ENCODE peak calls at places on chromosomes 3 and 15, in four cellular contexts. P is mesendoderm, U is body of pancreas, V is uterus. Z is an unnamed sample.

GRCh38 chr3:114839476-114839875 is 307.6 kb downstream of the ZBTB20 start:
- DNase-seq in U (no peak), V (no peak), P (peak; percentile 20), Z (no peak)

GRCh38 chr3:54859204-54859603 is 68.7 kb downstream of the LRTM1 start:
- DNase-seq in P (no peak), V (no peak), U (no peak), Z (peak; percentile 66)

GRCh38 chr3:185847506-185847905 is 22.7 kb upstream of the IGF2BP2 start:
- DNase-seq in U (no peak), P (no peak), V (no peak), Z (no peak)

GRCh38 chr3:149393355-149394165 is 16.1 kb upstream of the TM4SF1 start:
- DNase-seq in V (peak; percentile 50), U (peak; percentile 90), P (peak; percentile 79), Z (peak; percentile 86)

GRCh38 chr3:182959474-182960350 is 20.6 kb downstream of the DCUN1D1 start:
- DNase-seq in V (no peak), P (no peak), U (no peak), Z (no peak)

GRCh38 chr3:111690242-111690641 is 95.1 kb upstream of the ZBED2 start:
- DNase-seq in P (no peak), V (no peak), U (no peak), Z (peak; percentile 36)

GRCh38 chr3:127260416-127260815 is 27.4 kb downstream of the PRR20G start:
- DNase-seq in U (no peak), V (no peak), P (no peak), Z (no peak)

GRCh38 chr3:172808969-172809546 is 58.5 kb downstream of the ECT2 start:
- DNase-seq in U (no peak), P (peak; percentile 33), V (no peak), Z (peak; percentile 56)

GRCh38 chr15:75749820-75750219 is 37.2 kb upstream of the CSPG4 start:
- DNase-seq in V (peak; percentile 7), U (no peak), P (no peak), Z (no peak)

GRCh38 chr3:25897019-25897418 is 107.1 kb downstream of the OXSM start:
- DNase-seq in P (peak; percentile 79), V (no peak), U (no peak), Z (peak; percentile 19)

GRCh38 chr3:150495563-150496168 is 50.6 kb downstream of the SERP1 start:
- DNase-seq in V (no peak), U (no peak), P (peak; percentile 44), Z (peak; percentile 54)

GRCh38 chr3:123800352-123800682 is 83.8 kb downstream of the MYLK start:
- DNase-seq in V (no peak), P (no peak), U (no peak), Z (no peak)

GRCh38 chr15:61780278-61780677 is 280.0 kb downstream of the VPS13C start:
- DNase-seq in P (no peak), V (no peak), U (no peak), Z (no peak)

GRCh38 chr15:43244092-43244491 is 22.6 kb downstream of the TGM5 start:
- DNase-seq in P (no peak), V (no peak), U (no peak), Z (peak; percentile 40)

GRCh38 chr3:1138036-1138435 is 45.2 kb downstream of the CNTN6 start:
- DNase-seq in U (no peak), V (no peak), P (no peak), Z (no peak)

GRCh38 chr15:87707581-87708130 is 548.9 kb downstream of the NTRK3 start:
- DNase-seq in V (no peak), P (peak; percentile 18), U (no peak), Z (no peak)

GRCh38 chr3:143252931-143253330 is 133.4 kb downstream of the CHST2 start:
- DNase-seq in U (no peak), V (no peak), P (no peak), Z (peak; percentile 18)

DNA sequence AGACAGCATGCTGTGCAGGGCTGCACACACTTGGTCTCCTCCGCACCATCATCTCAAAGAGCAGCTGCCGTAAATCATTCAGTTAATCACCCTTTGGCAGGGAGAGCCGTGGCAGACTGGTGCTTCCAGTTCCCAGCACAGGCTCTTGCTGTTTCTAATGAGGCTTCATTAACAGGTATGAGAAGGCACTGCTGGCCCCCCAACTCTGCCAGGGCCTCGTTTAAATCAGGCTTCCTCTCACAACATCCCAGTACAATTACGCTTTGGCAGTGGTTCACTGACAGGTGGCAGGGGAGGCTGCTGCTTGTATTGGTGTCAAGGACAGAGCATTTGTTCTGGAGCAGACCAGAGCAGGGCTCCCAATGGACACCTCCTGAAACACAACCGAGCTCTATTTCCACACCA is 77.1 kb downstream of the BFSP2 start:
- DNase-seq in V (no peak), P (no peak), U (no peak), Z (no peak)
- H3K4me3 ChIP-seq in V (no peak overlapping the region), P (no peak overlapping the region), U (no peak overlapping the region), Z (no peak overlapping the region)

GRCh38 chr3:194140520-194141414 is 4.8 kb downstream of the HES1 start:
- DNase-seq in U (peak; percentile 71), P (peak; percentile 91), V (peak; percentile 73), Z (peak; percentile 54)

GRCh38 chr3:194139085-194139976 is 3.4 kb downstream of the HES1 start:
- DNase-seq in P (peak; percentile 87), U (peak; percentile 27), V (peak; percentile 81), Z (peak; percentile 94)

GRCh38 chr3:194142156-194142910 is 6.4 kb downstream of the HES1 start:
- DNase-seq in P (peak; percentile 36), V (peak; percentile 70), U (peak; percentile 45), Z (peak; percentile 62)

GRCh38 chr3:194139977-194140351 is 4.0 kb downstream of the HES1 start:
- DNase-seq in V (no peak), U (no peak), P (peak; percentile 40), Z (no peak)

DNA sequence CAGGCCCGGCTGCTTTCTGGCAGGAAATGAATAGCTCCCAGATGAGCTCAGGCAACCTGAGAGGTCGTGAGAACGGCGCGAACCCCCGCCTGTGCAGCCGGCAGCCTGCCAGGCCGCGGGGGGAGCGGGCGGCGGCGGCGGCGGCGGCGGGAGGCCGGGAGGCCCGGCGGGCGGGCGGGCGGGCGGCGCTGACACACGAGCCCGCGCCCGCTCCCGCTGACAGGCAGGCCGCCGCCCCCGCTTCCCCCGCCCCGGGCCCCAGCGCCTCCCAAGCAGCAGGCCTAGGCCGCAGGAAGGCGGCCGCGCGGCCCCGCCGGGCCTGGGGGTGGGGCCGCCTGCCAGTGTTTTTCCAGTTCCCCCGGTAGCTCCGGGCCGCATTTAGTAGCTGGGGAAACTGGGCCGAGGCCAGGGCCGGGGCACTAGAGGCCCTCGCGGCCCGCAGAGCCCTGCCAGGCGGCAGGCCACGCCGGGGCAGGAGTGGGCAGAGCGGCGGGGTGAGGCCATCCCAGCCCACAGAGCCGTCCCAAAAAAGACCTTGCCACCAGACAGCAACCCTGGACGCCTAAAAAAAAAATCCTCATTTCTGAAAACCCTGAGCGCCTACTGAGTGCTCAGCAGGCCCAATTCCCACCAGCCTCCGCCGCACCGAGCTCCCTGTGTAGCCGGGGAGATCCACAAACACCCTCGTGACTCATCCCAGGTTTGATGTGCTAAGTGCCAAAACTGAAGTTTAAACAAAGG is 5.6 kb downstream of the HES1 start:
- DNase-seq in V (peak; percentile 92), U (peak; percentile 97), P (peak; percentile 98), Z (peak; percentile 97)
- H3K4me3 ChIP-seq in V (peak overlapping the region; percentile 40), U (no peak overlapping the region), P (no peak overlapping the region), Z (peak overlapping the region; percentile 3)

DNA sequence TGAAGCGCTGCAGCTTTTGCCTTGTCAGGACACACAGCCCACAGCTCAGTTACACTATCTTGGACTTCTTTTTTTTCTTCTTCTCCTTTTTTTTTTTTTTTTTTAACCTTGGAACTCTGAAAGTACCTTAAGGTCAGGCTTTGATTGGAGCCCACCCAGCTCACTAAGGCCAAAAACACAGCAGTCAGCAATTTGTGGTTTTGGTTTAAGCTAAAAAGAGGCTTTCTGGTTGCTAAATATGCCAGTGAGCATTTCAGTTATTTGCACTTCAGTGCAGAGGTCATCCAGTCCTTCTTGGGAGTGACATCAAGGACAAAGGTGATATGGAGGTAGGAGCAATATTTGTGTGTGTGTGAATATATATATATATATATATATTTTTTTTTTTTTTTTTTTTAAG is 1.7 kb downstream of the SLC25A20 start:
- DNase-seq in U (no peak), V (no peak), P (no peak), Z (no peak)
- H3K4me3 ChIP-seq in U (no peak overlapping the region), V (no peak overlapping the region), P (no peak overlapping the region), Z (no peak overlapping the region)

GRCh38 chr15:90934949-90935751 is at the start of gene UNC45A:
- DNase-seq in V (peak; percentile 91), P (peak; percentile 95), U (peak; percentile 97), Z (peak; percentile 96)
- H3K4me3 ChIP-seq in V (peak within 1 kb of the TSS; percentile 60), P (peak within 1 kb of the TSS; percentile 70), U (peak within 1 kb of the TSS; percentile 55), Z (peak within 1 kb of the TSS; percentile 87)

DNA sequence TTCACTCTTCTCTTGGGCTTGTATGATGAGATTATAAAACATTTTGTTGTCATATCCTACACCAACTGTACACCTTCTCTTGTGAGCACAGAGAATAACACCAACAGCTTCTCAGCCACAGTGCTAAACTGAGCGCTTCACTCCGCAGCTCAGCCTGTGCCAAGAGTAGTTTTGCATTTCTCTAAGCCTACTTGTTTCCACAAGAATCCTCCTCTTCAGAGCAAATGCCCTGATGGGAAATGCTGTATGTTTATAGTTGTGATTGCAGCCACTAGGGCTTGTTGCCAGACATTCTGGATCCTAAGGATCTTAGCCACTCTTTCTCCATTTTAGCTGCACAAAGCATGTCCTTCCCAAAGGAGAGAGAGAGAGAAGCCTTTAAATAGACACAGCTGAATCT is 138.8 kb upstream of the PLXND1 start:
- DNase-seq in P (no peak), V (no peak), U (no peak), Z (no peak)
- H3K4me3 ChIP-seq in P (no peak overlapping the region), V (no peak overlapping the region), U (no peak overlapping the region), Z (no peak overlapping the region)

DNA sequence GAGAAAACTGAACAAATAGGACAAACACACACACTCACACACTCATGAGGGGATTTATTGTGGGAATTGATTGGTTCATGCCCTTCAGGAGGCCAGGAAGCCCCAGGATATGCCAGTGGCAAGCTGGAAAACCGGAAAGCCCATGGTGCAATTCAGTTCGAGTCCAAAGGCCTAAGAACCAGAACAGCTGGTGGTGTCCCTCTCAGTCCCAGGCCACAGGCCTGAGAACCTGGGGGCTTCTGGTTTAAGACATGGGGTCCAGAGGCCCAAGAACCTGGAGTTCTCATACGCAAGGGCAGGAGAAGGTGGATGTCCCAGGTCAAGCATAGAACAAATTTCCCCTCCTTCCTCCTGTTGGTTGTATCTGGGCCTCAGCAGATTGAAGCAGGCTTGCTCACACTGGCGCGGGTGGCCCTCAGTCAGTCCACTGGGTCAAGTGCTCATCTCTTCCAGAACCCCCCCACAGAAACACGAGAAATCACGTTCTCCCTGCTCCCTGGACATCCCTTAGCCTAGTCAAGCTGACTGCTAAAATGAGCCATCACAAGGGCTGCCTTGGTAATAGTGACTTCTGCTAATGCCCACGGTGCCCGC is 50.1 kb upstream of the RPL32 start:
- DNase-seq in V (no peak), U (no peak), P (no peak), Z (no peak)
- H3K4me3 ChIP-seq in V (peak overlapping the region; percentile 17), U (no peak overlapping the region), P (no peak overlapping the region), Z (no peak overlapping the region)

Z was measured in epithelial cell of esophagus.